ENCODE peak calls at places on chromosomes 3 and 15, in six cellular contexts. One of them, this sample, is unnamed.

GRCh38 chr15:83655237-83655616 is 1.3 kb downstream of the ADAMTSL3 start:
- DNase-seq in activated CD4-positive, alpha-beta T cell treated with anti-CD3 and anti-CD28 coated beads for 24 hours: no peak
- DNase-seq in stimulated activated CD4-positive, alpha-beta T cell treated with anti-CD3 and anti-CD28 coated beads, Interleukin-2, amount 100 ng/mL, for 48 hours: no peak
- DNase-seq in activated T-cell treated with anti-CD3 and anti-CD28 coated beads for 48 hours: no peak
- DNase-seq in RWPE1: no peak
- DNase-seq in mucosa of descending colon: no peak
- DNase-seq in this sample: no peak

GRCh38 chr3:191154827-191155226 is 44.2 kb upstream of the OSTN start:
- DNase-seq in activated CD4-positive, alpha-beta T cell treated with anti-CD3 and anti-CD28 coated beads for 24 hours: no peak
- DNase-seq in stimulated activated CD4-positive, alpha-beta T cell treated with anti-CD3 and anti-CD28 coated beads, Interleukin-2, amount 100 ng/mL, for 48 hours: no peak
- DNase-seq in activated T-cell treated with anti-CD3 and anti-CD28 coated beads for 48 hours: no peak
- DNase-seq in RWPE1: no peak
- DNase-seq in mucosa of descending colon: no peak
- DNase-seq in this sample: no peak

GRCh38 chr15:60718661-60719069 is 239.7 kb upstream of the ICE2 start:
- DNase-seq in activated CD4-positive, alpha-beta T cell treated with anti-CD3 and anti-CD28 coated beads for 24 hours: no peak
- DNase-seq in stimulated activated CD4-positive, alpha-beta T cell treated with anti-CD3 and anti-CD28 coated beads, Interleukin-2, amount 100 ng/mL, for 48 hours: no peak
- DNase-seq in activated T-cell treated with anti-CD3 and anti-CD28 coated beads for 48 hours: no peak
- DNase-seq in RWPE1: no peak
- DNase-seq in mucosa of descending colon: no peak
- DNase-seq in this sample: no peak

GRCh38 chr15:79960502-79961217 is 10.3 kb downstream of the BCL2A1 start:
- DNase-seq in activated CD4-positive, alpha-beta T cell treated with anti-CD3 and anti-CD28 coated beads for 24 hours: no peak
- DNase-seq in stimulated activated CD4-positive, alpha-beta T cell treated with anti-CD3 and anti-CD28 coated beads, Interleukin-2, amount 100 ng/mL, for 48 hours: no peak
- DNase-seq in activated T-cell treated with anti-CD3 and anti-CD28 coated beads for 48 hours: no peak
- DNase-seq in RWPE1: no peak
- DNase-seq in mucosa of descending colon: no peak
- DNase-seq in this sample: no peak

GRCh38 chr15:70703483-70703882 is 59.9 kb downstream of the UACA start:
- DNase-seq in activated CD4-positive, alpha-beta T cell treated with anti-CD3 and anti-CD28 coated beads for 24 hours: no peak
- DNase-seq in stimulated activated CD4-positive, alpha-beta T cell treated with anti-CD3 and anti-CD28 coated beads, Interleukin-2, amount 100 ng/mL, for 48 hours: no peak
- DNase-seq in activated T-cell treated with anti-CD3 and anti-CD28 coated beads for 48 hours: no peak
- DNase-seq in RWPE1: no peak
- DNase-seq in mucosa of descending colon: peak; percentile 38
- DNase-seq in this sample: no peak

GRCh38 chr3:29757054-29757777 is 476.3 kb downstream of the RBMS3 start:
- DNase-seq in activated CD4-positive, alpha-beta T cell treated with anti-CD3 and anti-CD28 coated beads for 24 hours: no peak
- DNase-seq in stimulated activated CD4-positive, alpha-beta T cell treated with anti-CD3 and anti-CD28 coated beads, Interleukin-2, amount 100 ng/mL, for 48 hours: no peak
- DNase-seq in activated T-cell treated with anti-CD3 and anti-CD28 coated beads for 48 hours: no peak
- DNase-seq in RWPE1: peak; percentile 25
- DNase-seq in mucosa of descending colon: no peak
- DNase-seq in this sample: no peak

GRCh38 chr3:38370149-38370548 is 23.6 kb downstream of the XYLB start:
- DNase-seq in activated CD4-positive, alpha-beta T cell treated with anti-CD3 and anti-CD28 coated beads for 24 hours: no peak
- DNase-seq in stimulated activated CD4-positive, alpha-beta T cell treated with anti-CD3 and anti-CD28 coated beads, Interleukin-2, amount 100 ng/mL, for 48 hours: no peak
- DNase-seq in activated T-cell treated with anti-CD3 and anti-CD28 coated beads for 48 hours: no peak
- DNase-seq in RWPE1: no peak
- DNase-seq in mucosa of descending colon: no peak
- DNase-seq in this sample: no peak

GRCh38 chr3:127722104-127722784 is 49.5 kb downstream of the ABTB1 start:
- DNase-seq in activated CD4-positive, alpha-beta T cell treated with anti-CD3 and anti-CD28 coated beads for 24 hours: no peak
- DNase-seq in stimulated activated CD4-positive, alpha-beta T cell treated with anti-CD3 and anti-CD28 coated beads, Interleukin-2, amount 100 ng/mL, for 48 hours: no peak
- DNase-seq in activated T-cell treated with anti-CD3 and anti-CD28 coated beads for 48 hours: no peak
- DNase-seq in RWPE1: no peak
- DNase-seq in mucosa of descending colon: no peak
- DNase-seq in this sample: no peak

GRCh38 chr3:141941093-141941492 is 64.7 kb downstream of the ATP1B3 start:
- DNase-seq in activated CD4-positive, alpha-beta T cell treated with anti-CD3 and anti-CD28 coated beads for 24 hours: no peak
- DNase-seq in stimulated activated CD4-positive, alpha-beta T cell treated with anti-CD3 and anti-CD28 coated beads, Interleukin-2, amount 100 ng/mL, for 48 hours: no peak
- DNase-seq in activated T-cell treated with anti-CD3 and anti-CD28 coated beads for 48 hours: no peak
- DNase-seq in RWPE1: no peak
- DNase-seq in mucosa of descending colon: peak; percentile 70
- DNase-seq in this sample: no peak

GRCh38 chr15:40314723-40315276 is 7.1 kb upstream of the PLCB2 start:
- DNase-seq in activated CD4-positive, alpha-beta T cell treated with anti-CD3 and anti-CD28 coated beads for 24 hours: no peak
- DNase-seq in stimulated activated CD4-positive, alpha-beta T cell treated with anti-CD3 and anti-CD28 coated beads, Interleukin-2, amount 100 ng/mL, for 48 hours: no peak
- DNase-seq in activated T-cell treated with anti-CD3 and anti-CD28 coated beads for 48 hours: no peak
- DNase-seq in RWPE1: peak; percentile 69
- DNase-seq in mucosa of descending colon: no peak
- DNase-seq in this sample: no peak

GRCh38 chr3:12409625-12410596 is 74.4 kb upstream of the TSEN2 start:
- DNase-seq in activated CD4-positive, alpha-beta T cell treated with anti-CD3 and anti-CD28 coated beads for 24 hours: no peak
- DNase-seq in stimulated activated CD4-positive, alpha-beta T cell treated with anti-CD3 and anti-CD28 coated beads, Interleukin-2, amount 100 ng/mL, for 48 hours: no peak
- DNase-seq in activated T-cell treated with anti-CD3 and anti-CD28 coated beads for 48 hours: no peak
- DNase-seq in RWPE1: no peak
- DNase-seq in mucosa of descending colon: peak; percentile 80
- DNase-seq in this sample: no peak

GRCh38 chr15:40493089-40493840 is 22.5 kb downstream of the CHST14 start:
- DNase-seq in activated CD4-positive, alpha-beta T cell treated with anti-CD3 and anti-CD28 coated beads for 24 hours: peak; percentile 47
- DNase-seq in stimulated activated CD4-positive, alpha-beta T cell treated with anti-CD3 and anti-CD28 coated beads, Interleukin-2, amount 100 ng/mL, for 48 hours: peak; percentile 47
- DNase-seq in activated T-cell treated with anti-CD3 and anti-CD28 coated beads for 48 hours: peak; percentile 51
- DNase-seq in RWPE1: peak; percentile 55
- DNase-seq in mucosa of descending colon: no peak
- DNase-seq in this sample: no peak

GRCh38 chr3:13016083-13016725 is 57.0 kb downstream of the IQSEC1 start:
- DNase-seq in activated CD4-positive, alpha-beta T cell treated with anti-CD3 and anti-CD28 coated beads for 24 hours: peak; percentile 23
- DNase-seq in stimulated activated CD4-positive, alpha-beta T cell treated with anti-CD3 and anti-CD28 coated beads, Interleukin-2, amount 100 ng/mL, for 48 hours: no peak
- DNase-seq in activated T-cell treated with anti-CD3 and anti-CD28 coated beads for 48 hours: peak; percentile 27
- DNase-seq in RWPE1: no peak
- DNase-seq in mucosa of descending colon: peak; percentile 70
- DNase-seq in this sample: peak; percentile 80

GRCh38 chr3:23671901-23672589 is 133.7 kb upstream of the UBE2E1 start:
- DNase-seq in activated CD4-positive, alpha-beta T cell treated with anti-CD3 and anti-CD28 coated beads for 24 hours: no peak
- DNase-seq in stimulated activated CD4-positive, alpha-beta T cell treated with anti-CD3 and anti-CD28 coated beads, Interleukin-2, amount 100 ng/mL, for 48 hours: no peak
- DNase-seq in activated T-cell treated with anti-CD3 and anti-CD28 coated beads for 48 hours: no peak
- DNase-seq in RWPE1: peak; percentile 20
- DNase-seq in mucosa of descending colon: peak; percentile 76
- DNase-seq in this sample: no peak

GRCh38 chr15:100688549-100689120 is 86.2 kb downstream of the ASB7 start:
- DNase-seq in activated CD4-positive, alpha-beta T cell treated with anti-CD3 and anti-CD28 coated beads for 24 hours: no peak
- DNase-seq in stimulated activated CD4-positive, alpha-beta T cell treated with anti-CD3 and anti-CD28 coated beads, Interleukin-2, amount 100 ng/mL, for 48 hours: no peak
- DNase-seq in activated T-cell treated with anti-CD3 and anti-CD28 coated beads for 48 hours: no peak
- DNase-seq in RWPE1: no peak
- DNase-seq in mucosa of descending colon: no peak
- DNase-seq in this sample: no peak

GRCh38 chr3:197595470-197596185 is 39.9 kb upstream of the BDH1 start:
- DNase-seq in activated CD4-positive, alpha-beta T cell treated with anti-CD3 and anti-CD28 coated beads for 24 hours: no peak
- DNase-seq in stimulated activated CD4-positive, alpha-beta T cell treated with anti-CD3 and anti-CD28 coated beads, Interleukin-2, amount 100 ng/mL, for 48 hours: no peak
- DNase-seq in activated T-cell treated with anti-CD3 and anti-CD28 coated beads for 48 hours: no peak
- DNase-seq in RWPE1: no peak
- DNase-seq in mucosa of descending colon: no peak
- DNase-seq in this sample: no peak

GRCh38 chr3:169686874-169687273 is 23.4 kb upstream of the MECOM start:
- DNase-seq in activated CD4-positive, alpha-beta T cell treated with anti-CD3 and anti-CD28 coated beads for 24 hours: no peak
- DNase-seq in stimulated activated CD4-positive, alpha-beta T cell treated with anti-CD3 and anti-CD28 coated beads, Interleukin-2, amount 100 ng/mL, for 48 hours: no peak
- DNase-seq in activated T-cell treated with anti-CD3 and anti-CD28 coated beads for 48 hours: no peak
- DNase-seq in RWPE1: no peak
- DNase-seq in mucosa of descending colon: peak; percentile 20
- DNase-seq in this sample: no peak

GRCh38 chr3:55690161-55690560 is 203.1 kb upstream of the WNT5A start:
- DNase-seq in activated CD4-positive, alpha-beta T cell treated with anti-CD3 and anti-CD28 coated beads for 24 hours: no peak
- DNase-seq in stimulated activated CD4-positive, alpha-beta T cell treated with anti-CD3 and anti-CD28 coated beads, Interleukin-2, amount 100 ng/mL, for 48 hours: no peak
- DNase-seq in activated T-cell treated with anti-CD3 and anti-CD28 coated beads for 48 hours: no peak
- DNase-seq in RWPE1: no peak
- DNase-seq in mucosa of descending colon: no peak
- DNase-seq in this sample: no peak

GRCh38 chr3:149085828-149086231 is 503 bp downstream of the HLTF start:
- DNase-seq in activated CD4-positive, alpha-beta T cell treated with anti-CD3 and anti-CD28 coated beads for 24 hours: no peak
- DNase-seq in stimulated activated CD4-positive, alpha-beta T cell treated with anti-CD3 and anti-CD28 coated beads, Interleukin-2, amount 100 ng/mL, for 48 hours: no peak
- DNase-seq in activated T-cell treated with anti-CD3 and anti-CD28 coated beads for 48 hours: no peak
- DNase-seq in RWPE1: no peak
- DNase-seq in mucosa of descending colon: peak; percentile 50
- DNase-seq in this sample: peak; percentile 10

GRCh38 chr3:9727041-9727595 is 4.4 kb upstream of the BRPF1 start:
- DNase-seq in activated CD4-positive, alpha-beta T cell treated with anti-CD3 and anti-CD28 coated beads for 24 hours: peak; percentile 44
- DNase-seq in stimulated activated CD4-positive, alpha-beta T cell treated with anti-CD3 and anti-CD28 coated beads, Interleukin-2, amount 100 ng/mL, for 48 hours: peak; percentile 33
- DNase-seq in activated T-cell treated with anti-CD3 and anti-CD28 coated beads for 48 hours: peak; percentile 56
- DNase-seq in RWPE1: no peak
- DNase-seq in mucosa of descending colon: no peak
- DNase-seq in this sample: peak; percentile 54